ENCODE peak calls at places on chromosomes 11 and 22, in eight cellular contexts. O, D, H, G, K, B, L and J are unnamed samples.

GRCh38 chr11:13061294-13061990 is 52.3 kb downstream of the RASSF10 start:
- DNase-seq in O (no peak), D (no peak), H (no peak), G (no peak), K (no peak), B (no peak), L (no peak), J (peak; percentile 60)

GRCh38 chr11:11798586-11799438 is 43.0 kb upstream of the USP47 start:
- DNase-seq in O (peak; percentile 84), D (peak; percentile 85), H (no peak), G (peak; percentile 71), K (peak; percentile 89), B (peak; percentile 92), L (peak; percentile 26), J (peak; percentile 83)

GRCh38 chr11:96567667-96568066 is 177.9 kb downstream of the JRKL start:
- DNase-seq in O (no peak), D (no peak), H (no peak), G (no peak), K (no peak), B (no peak), L (no peak), J (peak; percentile 3)

GRCh38 chr11:8099291-8099899 is 18.4 kb downstream of the TUB start:
- DNase-seq in O (peak; percentile 83), D (peak; percentile 75), H (peak; percentile 44), G (peak; percentile 84), K (peak; percentile 69), B (peak; percentile 85), L (peak; percentile 38), J (peak; percentile 89)

GRCh38 chr11:20707876-20708275 is 38.5 kb downstream of the NELL1 start:
- DNase-seq in O (no peak), D (no peak), H (no peak), G (no peak), K (no peak), B (no peak), L (no peak), J (no peak)

GRCh38 chr11:116986521-116987105 is 111.6 kb downstream of the SIK3 start:
- DNase-seq in O (peak; percentile 97), D (no peak), H (peak; percentile 65), G (no peak), K (no peak), B (no peak), L (peak; percentile 49), J (peak; percentile 59)

GRCh38 chr11:15800121-15800800 is 556.1 kb downstream of the SOX6 start:
- DNase-seq in O (peak; percentile 4), D (peak; percentile 35), H (no peak), G (peak; percentile 70), K (peak; percentile 69), B (no peak), L (no peak), J (peak; percentile 94)

GRCh38 chr11:76008474-76008873 is 193.5 kb downstream of the UVRAG start:
- DNase-seq in O (peak; percentile 86), D (no peak), H (no peak), G (no peak), K (no peak), B (no peak), L (no peak), J (peak; percentile 76)

GRCh38 chr11:37712246-37712645 is 1114.2 kb upstream of the RAG2 start:
- DNase-seq in O (peak; percentile 20), D (no peak), H (no peak), G (no peak), K (no peak), B (no peak), L (no peak), J (peak; percentile 28)

GRCh38 chr11:8811571-8811970 is 99.4 kb upstream of the AKIP1 start:
- DNase-seq in O (no peak), D (no peak), H (no peak), G (no peak), K (no peak), B (no peak), L (no peak), J (peak; percentile 31)

GRCh38 chr11:39992550-39992949 is 1466.9 kb downstream of the LRRC4C start:
- DNase-seq in O (no peak), D (no peak), H (no peak), G (no peak), K (no peak), B (no peak), L (no peak), J (no peak)

GRCh38 chr11:65894034-65894591 is 3.6 kb downstream of the CCDC85B start:
- DNase-seq in O (peak; percentile 37), D (peak; percentile 64), H (no peak), G (no peak), K (peak; percentile 69), B (no peak), L (no peak), J (no peak)

GRCh38 chr11:65892661-65893317 is 2.3 kb downstream of the CCDC85B start:
- DNase-seq in O (peak; percentile 47), D (no peak), H (no peak), G (no peak), K (peak; percentile 35), B (no peak), L (no peak), J (no peak)

GRCh38 chr11:65890324-65891179 is at the start of gene CCDC85B:
- DNase-seq in O (peak; percentile 99), D (peak; percentile 99), H (no peak), G (peak; percentile 99), K (peak; percentile 99), B (peak; percentile 100), L (no peak), J (peak; percentile 97)

GRCh38 chr11:65888163-65888814 is at the start of gene FIBP:
- DNase-seq in O (peak; percentile 98), D (peak; percentile 98), H (no peak), G (peak; percentile 97), K (peak; percentile 99), B (peak; percentile 99), L (peak; percentile 79), J (peak; percentile 99)

GRCh38 chr11:65891180-65892136 is 985 bp downstream of the CCDC85B start:
- DNase-seq in O (peak; percentile 95), D (peak; percentile 64), H (no peak), G (peak; percentile 46), K (peak; percentile 79), B (peak; percentile 81), L (no peak), J (peak; percentile 66)
- TF ChIP-seq CTCF in O (peak; percentile 68), D (peak; percentile 51), H (peak; percentile 20), G (peak; percentile 7), K (peak; percentile 46), B (no peak), L (peak; percentile 23), J (peak; percentile 17)

GRCh38 chr22:20113551-20114310 is 2.2 kb upstream of the RANBP1 start:
- DNase-seq in O (no peak), D (peak; percentile 19), H (no peak), G (no peak), K (peak; percentile 22), B (no peak), L (no peak), J (no peak)

GRCh38 chr22:20112623-20113511 is 3.0 kb upstream of the RANBP1 start:
- DNase-seq in O (no peak), D (peak; percentile 11), H (no peak), G (no peak), K (peak; percentile 10), B (no peak), L (no peak), J (no peak)

GRCh38 chr22:20116376-20116950 is 559 bp downstream of the RANBP1 start:
- DNase-seq in O (no peak), D (peak; percentile 39), H (no peak), G (no peak), K (no peak), B (peak; percentile 73), L (no peak), J (no peak)

GRCh38 chr22:20115691-20116375 is at the start of gene RANBP1:
- DNase-seq in O (no peak), D (peak; percentile 13), H (no peak), G (no peak), K (peak; percentile 25), B (no peak), L (no peak), J (no peak)

DNA sequence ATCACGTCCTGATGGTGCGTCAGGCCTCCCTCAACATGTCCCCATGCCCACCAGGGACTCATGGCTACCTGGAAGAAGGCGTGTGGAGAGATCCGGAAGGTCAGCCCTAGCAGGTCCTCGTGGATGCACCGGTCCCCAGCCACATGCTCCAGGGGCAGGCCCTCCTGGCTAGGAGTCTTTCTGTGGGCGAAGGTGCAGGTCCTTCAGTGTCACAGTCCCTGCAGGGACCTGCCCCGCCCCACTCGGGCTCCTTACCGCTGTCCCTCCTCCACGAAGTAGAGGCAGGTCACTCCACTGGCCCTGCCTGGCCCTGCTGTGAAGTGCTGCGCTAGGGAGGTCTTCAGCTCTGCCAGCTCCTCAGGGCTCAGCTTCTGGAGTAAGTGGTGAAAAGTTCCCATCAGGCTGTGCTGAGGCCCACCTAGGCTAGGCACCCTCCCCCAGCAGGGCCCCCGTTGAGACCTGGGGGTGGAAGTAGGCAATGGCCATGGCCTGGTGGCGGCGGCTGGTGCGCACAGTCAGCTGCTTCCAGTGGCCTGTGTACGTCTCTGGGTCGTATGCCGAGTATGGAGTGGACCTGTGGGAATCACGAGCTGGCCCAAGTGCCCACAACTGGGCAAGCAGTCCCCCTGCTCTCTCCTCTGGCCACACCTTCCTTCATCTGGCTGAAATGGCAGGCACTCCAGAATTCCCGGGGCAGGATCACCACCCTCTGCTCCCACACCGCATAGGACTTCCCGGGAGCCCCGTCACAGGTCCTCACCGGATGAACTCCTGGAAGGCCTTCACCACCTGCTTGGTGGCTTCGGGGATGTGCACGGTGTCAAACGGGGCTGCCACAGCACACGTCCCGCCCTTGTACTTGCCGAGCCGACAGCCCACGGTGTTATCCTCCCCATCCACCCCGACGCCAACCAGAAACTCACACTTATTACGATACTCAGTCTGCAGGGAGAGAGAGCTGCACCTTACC is 1.1 kb upstream of the RANBP1 start:
- DNase-seq in O (no peak), D (peak; percentile 11), H (no peak), G (no peak), K (peak; percentile 28), B (no peak), L (no peak), J (no peak)
- H3K4me3 ChIP-seq in O (no peak overlapping the region), D (no peak overlapping the region), H (no peak overlapping the region), G (no peak overlapping the region), K (no peak overlapping the region), B (no peak overlapping the region), L (no peak overlapping the region), J (no peak overlapping the region)

GRCh38 chr22:45638197-45638596 is 33.4 kb upstream of the ATXN10 start:
- DNase-seq in O (no peak), D (no peak), H (no peak), G (no peak), K (no peak), B (no peak), L (no peak), J (no peak)
- TF ChIP-seq CTCF in O (no peak), D (no peak), H (no peak), G (no peak), K (no peak), B (no peak), L (no peak), J (no peak)

GRCh38 chr11:31806186-31806943 is 4.8 kb downstream of the PAX6 start:
- DNase-seq in O (no peak), D (no peak), H (no peak), G (no peak), K (no peak), B (no peak), L (no peak), J (no peak)
- H3K4me3 ChIP-seq in O (no peak overlapping the region), D (no peak overlapping the region), H (no peak overlapping the region), G (no peak overlapping the region), K (no peak overlapping the region), B (no peak overlapping the region), L (no peak overlapping the region), J (no peak overlapping the region)